ENCODE peak calls at places on chromosome 20, in four cellular contexts. Q is A549, W is HCT116, Y is endothelial cell of umbilical vein. K is an unnamed sample.
A peak's percentile ranks its signal among the peaks of the same experiment; 100 is the strongest.

GRCh38 chr20:16637814-16638213 is 64.6 kb upstream of the KIF16B start:
- DNase-seq in Q (no peak), W (no peak), Y (no peak), K (no peak)

GRCh38 chr20:44188752-44189151 is 1.8 kb upstream of the JPH2 start:
- DNase-seq in W (no peak), Q (no peak), Y (no peak), K (peak; percentile 85)

GRCh38 chr20:15039088-15039762 is 701.8 kb upstream of the FLRT3 start:
- DNase-seq in Y (no peak), Q (no peak), W (no peak), K (no peak)

GRCh38 chr20:44016525-44016924 is 101.9 kb downstream of the TOX2 start:
- DNase-seq in Q (no peak), Y (no peak), W (no peak), K (no peak)

GRCh38 chr20:53779822-53780221 is 186.2 kb upstream of the ZNF217 start:
- DNase-seq in W (no peak), Y (no peak), Q (no peak), K (no peak)

GRCh38 chr20:16158090-16158975 is 414.9 kb downstream of the KIF16B start:
- DNase-seq in Q (no peak), Y (no peak), W (no peak), K (peak; percentile 16)

GRCh38 chr20:22379472-22379871 is 204.9 kb downstream of the FOXA2 start:
- DNase-seq in Y (no peak), W (peak; percentile 77), Q (no peak), K (peak; percentile 7)

GRCh38 chr20:61925555-61926252 is 140.0 kb downstream of the TAF4 start:
- DNase-seq in Q (no peak), Y (no peak), W (peak; percentile 24), K (no peak)

GRCh38 chr20:15236812-15237211 is 899.4 kb upstream of the FLRT3 start:
- DNase-seq in Y (peak; percentile 69), Q (peak; percentile 8), W (peak; percentile 45), K (peak; percentile 79)

GRCh38 chr20:41770427-41770826 is 152.2 kb upstream of the CHD6 start:
- DNase-seq in Y (no peak), Q (no peak), W (no peak), K (no peak)

GRCh38 chr20:34736106-34736505 is 32.0 kb downstream of the TP53INP2 start:
- DNase-seq in Y (no peak), Q (no peak), W (no peak), K (no peak)

GRCh38 chr20:15555913-15556312 is 1017.3 kb downstream of the KIF16B start:
- DNase-seq in Y (no peak), W (no peak), Q (no peak), K (no peak)

GRCh38 chr20:35200255-35200654 is 26.2 kb upstream of the MMP24 start:
- DNase-seq in W (no peak), Y (no peak), Q (no peak), K (no peak)

GRCh38 chr20:33343521-33343920 is 57.8 kb downstream of the CDK5RAP1 start:
- DNase-seq in Q (no peak), Y (no peak), W (no peak), K (no peak)

GRCh38 chr20:6767536-6768227 is at the start of gene BMP2:
- DNase-seq in Y (peak; percentile 74), Q (peak; percentile 29), W (no peak), K (peak; percentile 85)

GRCh38 chr20:4046311-4046924 is 31.1 kb upstream of the RNF24 start:
- DNase-seq in W (no peak), Q (no peak), Y (no peak), K (no peak)

GRCh38 chr20:24998631-24999445 is 6.3 kb upstream of the APMAP start:
- DNase-seq in Q (no peak), Y (no peak), W (no peak), K (no peak)

GRCh38 chr20:24106155-24106800 is 117.7 kb upstream of the GGTLC1 start:
- DNase-seq in Q (no peak), W (no peak), Y (peak; percentile 61), K (no peak)

GRCh38 chr20:39112196-39112743 is 150.1 kb downstream of the DHX35 start:
- DNase-seq in Q (peak; percentile 88), Y (peak; percentile 41), W (peak; percentile 50), K (peak; percentile 56)

GRCh38 chr20:6651016-6651415 is 116.5 kb upstream of the BMP2 start:
- DNase-seq in Q (no peak), W (no peak), Y (no peak), K (peak; percentile 79)

GRCh38 chr20:36606171-36607116 is 865 bp downstream of the RAB5IF start:
- DNase-seq in Q (no peak), Y (peak; percentile 23), W (no peak), K (peak; percentile 90)

GRCh38 chr20:61346996-61347906 is 95.2 kb downstream of the CDH4 start:
- DNase-seq in W (no peak), Y (no peak), Q (no peak), K (no peak)

GRCh38 chr20:10982692-10983091 is 308.9 kb upstream of the JAG1 start:
- DNase-seq in Q (peak; percentile 28), Y (no peak), W (no peak), K (no peak)

GRCh38 chr20:1381753-1382591 is 10.9 kb downstream of the FKBP1A start:
- DNase-seq in Q (no peak), W (no peak), Y (no peak), K (no peak)

GRCh38 chr20:62048346-62048761 is 17.3 kb downstream of the TAF4 start:
- DNase-seq in Q (no peak), Y (no peak), W (no peak), K (no peak)

GRCh38 chr20:41664584-41664983 is 46.4 kb upstream of the CHD6 start:
- DNase-seq in Y (peak; percentile 20), W (peak; percentile 37), Q (peak; percentile 36), K (peak; percentile 62)

GRCh38 chr20:35618372-35619131 is 2.9 kb downstream of the SPAG4 start:
- DNase-seq in Q (peak; percentile 35), W (no peak), Y (peak; percentile 31), K (no peak)

GRCh38 chr20:21505161-21505809 is 8.6 kb downstream of the NKX2-2 start:
- DNase-seq in Q (peak; percentile 83), W (peak; percentile 28), Y (peak; percentile 45), K (peak; percentile 69)

GRCh38 chr20:39874049-39874893 is 814.8 kb downstream of the MAFB start:
- DNase-seq in Q (peak; percentile 15), W (peak; percentile 15), Y (peak; percentile 90), K (peak; percentile 82)

GRCh38 chr20:48875233-48875913 is 46.1 kb upstream of the ARFGEF2 start:
- DNase-seq in Y (no peak), W (no peak), Q (no peak), K (peak; percentile 37)

GRCh38 chr20:56440346-56441007 is 27.9 kb upstream of the RTF2 start:
- DNase-seq in Y (no peak), Q (no peak), W (no peak), K (peak; percentile 83)

GRCh38 chr20:31846793-31847138 is 1.4 kb upstream of the FOXS1 start:
- DNase-seq in Q (no peak), Y (no peak), W (no peak), K (no peak)
- TF ChIP-seq CTCF in Q (no peak), Y (no peak), W (peak; percentile 16), K (no peak)

DNA sequence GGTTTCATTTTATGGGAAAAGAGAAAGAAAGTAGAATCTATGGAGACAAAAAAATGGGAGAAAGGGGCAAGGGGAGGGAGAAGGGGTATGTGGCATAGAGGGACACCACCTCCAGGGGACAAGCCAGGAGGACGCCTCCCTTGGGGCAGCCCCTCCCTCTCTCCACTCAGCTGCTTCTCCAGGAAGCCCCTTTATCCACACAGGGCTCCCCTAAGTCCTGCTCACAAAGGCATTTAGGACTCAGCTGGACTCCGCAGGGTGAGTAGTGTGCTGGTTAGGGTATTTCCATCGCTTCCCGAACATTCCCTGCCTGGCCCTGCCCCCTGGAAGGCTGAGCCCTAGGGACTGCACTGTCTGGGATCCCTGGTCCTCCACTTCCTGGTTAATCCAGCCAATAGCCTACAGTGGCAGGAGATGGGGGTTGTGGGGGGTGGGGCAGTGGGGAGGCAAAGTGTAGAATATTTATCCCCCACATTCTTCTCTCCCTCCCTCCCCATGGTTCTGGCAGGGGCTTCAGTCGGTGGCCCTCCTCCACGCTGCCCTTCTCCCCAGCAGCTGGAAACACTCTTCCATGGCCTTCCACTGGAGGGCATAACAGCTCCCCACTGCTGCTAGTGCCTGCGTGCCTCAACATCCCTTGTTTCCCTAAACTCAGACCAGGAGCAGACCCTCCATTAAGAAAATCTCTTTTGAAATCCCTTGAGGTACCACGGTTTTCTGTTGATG is 84.8 kb downstream of the SNX5 start:
- DNase-seq in W (no peak), Y (no peak), Q (no peak), K (no peak)
- H3K4me3 ChIP-seq in W (no peak overlapping the region), Y (no peak overlapping the region), Q (no peak overlapping the region), K (no peak overlapping the region)

GRCh38 chr20:38067717-38068365 is 34.3 kb downstream of the RPRD1B start:
- DNase-seq in Q (no peak), Y (no peak), W (no peak), K (no peak)

GRCh38 chr20:38061109-38061508 is 27.6 kb downstream of the RPRD1B start:
- DNase-seq in Q (no peak), Y (no peak), W (no peak), K (no peak)

GRCh38 chr20:38066969-38067716 is 33.6 kb downstream of the RPRD1B start:
- DNase-seq in Q (no peak), Y (no peak), W (no peak), K (no peak)

GRCh38 chr20:38063911-38064310 is 30.4 kb downstream of the RPRD1B start:
- DNase-seq in Y (no peak), Q (no peak), W (no peak), K (no peak)

DNA sequence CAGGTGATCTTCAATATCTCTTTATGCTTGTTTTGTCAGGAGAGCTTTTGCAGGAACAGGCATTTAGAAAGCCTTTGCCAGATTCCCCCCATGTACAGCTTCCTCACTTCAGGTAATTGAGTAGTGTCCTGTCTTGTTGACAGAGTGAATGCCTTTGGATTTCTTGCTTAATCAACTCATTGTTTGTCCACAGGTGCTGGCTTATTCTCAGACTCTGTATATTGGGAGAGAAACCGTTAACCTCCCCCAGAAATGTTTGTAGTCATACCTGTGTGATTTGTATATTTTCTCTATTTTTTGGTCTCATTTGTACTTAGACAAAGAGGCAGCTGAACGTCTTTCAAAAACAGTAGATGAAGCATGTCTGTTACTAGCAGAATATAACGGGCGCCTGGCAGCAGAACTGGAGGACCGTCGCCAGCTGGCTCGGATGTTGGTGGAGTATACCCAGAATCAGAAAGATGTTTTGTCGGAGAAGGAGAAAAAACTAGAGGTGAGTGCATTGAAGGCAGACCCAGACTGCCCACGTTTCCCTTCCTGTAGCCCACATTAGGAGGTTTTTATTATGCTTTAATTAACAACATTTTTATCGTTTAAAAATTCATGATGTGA is 32.3 kb downstream of the RPRD1B start:
- DNase-seq in W (no peak), Q (no peak), Y (no peak), K (no peak)
- TF ChIP-seq MAX in W (no peak), Q (no peak), Y (no peak), K (no peak)

DNA sequence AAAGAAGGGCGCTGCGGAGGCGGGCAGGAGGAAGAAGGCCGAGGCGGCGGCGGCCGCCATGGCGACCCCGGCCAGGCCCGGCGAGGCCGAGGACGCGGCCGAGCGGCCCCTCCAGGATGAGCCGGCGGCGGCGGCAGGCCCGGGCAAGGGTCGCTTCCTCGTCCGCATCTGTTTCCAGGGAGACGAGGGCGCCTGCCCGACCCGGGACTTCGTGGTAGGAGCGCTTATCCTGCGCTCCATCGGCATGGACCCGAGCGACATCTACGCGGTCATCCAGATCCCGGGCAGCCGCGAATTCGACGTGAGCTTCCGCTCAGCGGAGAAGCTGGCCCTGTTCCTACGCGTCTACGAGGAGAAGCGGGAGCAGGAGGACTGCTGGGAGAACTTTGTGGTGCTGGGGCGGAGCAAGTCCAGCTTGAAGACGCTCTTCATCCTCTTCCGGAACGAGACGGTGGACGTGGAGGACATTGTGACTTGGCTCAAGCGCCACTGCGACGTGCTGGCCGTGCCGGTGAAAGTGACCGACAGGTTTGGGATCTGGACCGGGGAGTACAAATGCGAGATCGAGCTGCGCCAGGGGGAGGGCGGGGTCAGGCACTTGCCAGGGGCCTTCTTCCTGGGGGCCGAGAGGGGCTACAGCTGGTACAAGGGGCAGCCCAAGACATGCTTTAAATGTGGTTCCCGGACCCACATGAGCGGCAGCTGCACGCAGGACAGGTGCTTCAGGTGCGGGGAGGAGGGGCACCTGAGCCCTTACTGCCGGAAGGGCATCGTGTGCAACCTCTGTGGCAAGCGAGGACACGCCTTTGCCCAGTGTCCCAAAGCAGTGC is 770 bp downstream of the ZCCHC3 start:
- DNase-seq in Y (peak; percentile 70), Q (peak; percentile 59), W (no peak), K (peak; percentile 88)
- TF ChIP-seq CTCF in Y (no peak), Q (no peak), W (no peak), K (no peak)